ENCODE peak calls at places on chromosomes 4 and X, in nine cellular contexts. J, B, G, P, C, E, N, O and K are unnamed samples.

GRCh38 chr4:76850010-76850441 is 47.9 kb downstream of the SOWAHB start:
- DNase-seq in N (peak; percentile 76), G (peak; percentile 62), C (no peak), E (peak; percentile 96), O (no peak), P (no peak), J (no peak), B (no peak), K (no peak)

GRCh38 chr4:95129708-95130343 is 372.1 kb downstream of the BMPR1B start:
- DNase-seq in C (no peak), B (no peak), J (peak; percentile 10), G (no peak), E (peak; percentile 99), P (peak; percentile 16), O (peak; percentile 31), N (peak; percentile 93), K (peak; percentile 50)

GRCh38 chr4:19403786-19404185 is 847.9 kb upstream of the SLIT2 start:
- DNase-seq in N (no peak), C (no peak), E (no peak), G (no peak), O (no peak), B (no peak), P (no peak), J (no peak), K (no peak)

GRCh38 chrX:41322821-41323603 is 10.9 kb upstream of the DDX3X start:
- DNase-seq in C (no peak), P (no peak), O (no peak), J (no peak), E (no peak), G (no peak), N (no peak), B (no peak), K (no peak)

GRCh38 chr4:52996261-52997131 is 134.4 kb downstream of the RASL11B start:
- DNase-seq in G (no peak), N (peak; percentile 89), B (peak; percentile 41), J (no peak), O (peak; percentile 48), E (peak; percentile 67), P (no peak), C (peak; percentile 87), K (no peak)

GRCh38 chrX:115233497-115234219 is at the start of gene LRCH2:
- DNase-seq in G (no peak), J (no peak), B (peak; percentile 66), C (peak; percentile 43), O (peak; percentile 27), E (peak; percentile 41), P (peak; percentile 12), N (peak; percentile 47), K (no peak)

GRCh38 chr4:165443276-165443675 is 64.5 kb downstream of the CPE start:
- DNase-seq in B (no peak), O (no peak), P (no peak), E (no peak), N (no peak), C (no peak), J (no peak), G (peak; percentile 21), K (no peak)

GRCh38 chr4:74117024-74117534 is 18.1 kb upstream of the CXCL2 start:
- DNase-seq in N (peak; percentile 99), B (peak; percentile 18), G (peak; percentile 40), P (no peak), C (no peak), J (no peak), E (peak; percentile 98), O (peak; percentile 76), K (no peak)

GRCh38 chr4:25030283-25031076 is at the start of gene LGI2:
- DNase-seq in C (peak; percentile 65), N (no peak), B (peak; percentile 62), J (no peak), E (no peak), O (peak; percentile 58), G (no peak), P (peak; percentile 30), K (no peak)

GRCh38 chr4:123785515-123785914 is 388.9 kb downstream of the SPRY1 start:
- DNase-seq in G (no peak), E (peak; percentile 96), B (peak; percentile 36), O (peak; percentile 63), J (no peak), N (peak; percentile 10), C (peak; percentile 46), P (peak; percentile 43), K (no peak)

GRCh38 chr4:156505341-156505955 is 466.2 kb downstream of the PDGFC start:
- DNase-seq in J (peak; percentile 5), B (no peak), E (no peak), N (no peak), G (no peak), O (no peak), P (no peak), C (peak; percentile 17), K (no peak)

GRCh38 chr4:123256901-123257300 is 139.7 kb upstream of the SPRY1 start:
- DNase-seq in P (no peak), C (no peak), O (no peak), G (no peak), B (no peak), N (peak; percentile 49), E (no peak), J (no peak), K (no peak)

GRCh38 chr4:41120297-41121217 is 93.8 kb downstream of the APBB2 start:
- DNase-seq in N (peak; percentile 78), J (no peak), C (peak; percentile 83), B (peak; percentile 90), G (no peak), O (peak; percentile 32), P (peak; percentile 43), E (peak; percentile 59), K (no peak)

GRCh38 chrX:153411255-153411987 is at the start of gene ZFP92:
- DNase-seq in J (peak; percentile 64), C (no peak), O (peak; percentile 45), N (peak; percentile 1), E (no peak), G (no peak), B (peak; percentile 57), P (no peak), K (no peak)

DNA sequence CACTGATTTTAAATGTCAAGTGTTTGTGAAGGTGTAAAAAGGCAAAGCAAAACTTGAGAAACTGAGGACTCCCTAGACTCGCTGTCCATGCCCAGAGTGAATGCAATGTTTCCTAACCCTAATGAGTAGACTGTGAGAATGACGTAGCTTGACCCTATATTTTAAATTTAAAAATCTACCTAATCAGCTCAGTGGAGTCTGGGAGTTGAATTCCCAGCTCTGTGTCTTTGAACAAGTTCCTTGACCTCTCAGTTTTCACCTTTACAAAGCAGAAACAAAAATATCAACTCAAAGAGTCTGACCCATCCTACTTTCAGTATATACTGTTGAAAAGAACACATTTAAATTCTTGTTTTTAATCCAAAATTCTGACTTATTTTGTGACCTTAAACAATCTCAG is 2.3 kb downstream of the FGA start:
- DNase-seq in G (no peak), E (no peak), B (no peak), J (no peak), N (no peak), P (no peak), C (no peak), O (no peak), K (no peak)
- TF ChIP-seq POLR2A in G (peak; percentile 35), E (no peak), B (no peak), J (no peak), N (no peak), P (no peak), C (no peak), O (no peak), K (no peak)

DNA sequence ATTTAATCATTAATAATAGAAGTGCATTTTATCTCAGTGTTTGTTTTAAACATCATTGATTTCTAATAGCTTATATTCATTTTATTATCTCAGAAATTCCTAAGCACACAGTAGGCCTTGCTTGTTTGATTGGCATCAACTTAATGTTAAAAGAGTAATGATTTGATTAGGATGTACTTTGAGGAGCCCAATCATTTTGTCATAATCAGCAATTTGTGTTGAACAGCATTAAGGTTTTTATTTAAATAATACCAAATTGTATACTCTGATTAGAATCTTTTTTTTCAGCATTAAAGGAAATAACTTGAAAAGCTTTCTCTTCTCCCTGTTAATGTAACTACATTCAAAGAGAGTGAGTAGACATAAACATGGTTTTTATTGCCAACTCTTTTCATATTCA is 2262.0 kb upstream of the TENM3 start:
- DNase-seq in B (no peak), P (no peak), N (no peak), J (no peak), E (no peak), O (no peak), G (no peak), C (no peak), K (no peak)
- TF ChIP-seq POLR2A in B (no peak), P (no peak), N (no peak), J (no peak), E (no peak), O (no peak), G (no peak), C (no peak), K (no peak)

DNA sequence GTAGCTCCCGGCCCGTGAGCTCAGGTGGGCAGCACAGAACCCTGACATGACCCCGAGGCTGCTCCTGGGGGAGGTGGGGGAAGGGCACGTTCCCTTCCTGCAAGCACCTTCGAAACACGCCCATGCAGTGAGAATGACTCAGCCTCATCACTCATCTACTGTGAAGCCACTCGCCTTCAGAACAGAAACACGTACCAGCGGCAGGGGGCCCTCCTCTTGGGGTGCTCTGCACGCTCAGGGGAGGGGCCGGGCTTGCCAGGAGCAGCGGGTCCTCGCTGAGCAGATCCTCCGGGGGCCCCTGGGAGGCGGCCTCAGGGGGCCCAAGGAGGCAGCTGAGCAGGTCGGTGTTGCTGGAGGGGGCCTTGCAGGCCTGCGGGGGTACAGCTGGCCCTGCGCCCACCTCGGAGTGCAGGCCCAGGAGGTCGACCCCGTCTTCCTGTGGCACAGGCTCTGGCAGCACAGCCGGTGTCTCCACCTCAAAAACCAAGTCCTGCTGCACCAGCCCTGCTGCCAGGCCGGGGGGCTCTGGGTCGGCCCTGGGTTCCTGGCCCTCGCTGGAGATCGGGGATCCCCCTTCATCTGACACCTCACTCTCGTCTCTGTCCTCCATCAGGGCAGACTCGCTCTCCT is 40.9 kb upstream of the CPLX1 start:
- DNase-seq in E (no peak), P (no peak), G (no peak), N (no peak), B (no peak), C (no peak), O (no peak), J (peak; percentile 63), K (no peak)
- TF ChIP-seq POLR2A in E (no peak), P (no peak), G (no peak), N (no peak), B (no peak), C (no peak), O (no peak), J (no peak), K (no peak)

GRCh38 chr4:151407018-151407417 is 2.0 kb upstream of the FHIP1A start:
- DNase-seq in O (no peak), G (no peak), J (no peak), P (no peak), C (no peak), N (no peak), B (no peak), E (no peak), K (no peak)

GRCh38 chr4:151408630-151409469 is at the start of gene FHIP1A:
- DNase-seq in E (peak; percentile 53), N (peak; percentile 77), O (peak; percentile 69), G (peak; percentile 86), B (peak; percentile 85), J (peak; percentile 62), C (peak; percentile 87), P (peak; percentile 30), K (peak; percentile 39)

GRCh38 chr4:151407466-151408379 is 1.3 kb upstream of the FHIP1A start:
- DNase-seq in J (no peak), P (no peak), E (no peak), O (no peak), N (no peak), G (no peak), C (peak; percentile 17), B (peak; percentile 41), K (no peak)

GRCh38 chr4:151408380-151408629 is 671 bp upstream of the FHIP1A start:
- DNase-seq in P (no peak), E (no peak), G (no peak), C (no peak), N (no peak), B (no peak), J (no peak), O (no peak), K (no peak)

GRCh38 chr4:151409470-151410313 is 716 bp downstream of the FHIP1A start:
- DNase-seq in O (no peak), P (no peak), C (peak; percentile 23), E (no peak), B (peak; percentile 53), G (peak; percentile 79), N (no peak), J (no peak), K (no peak)
- TF ChIP-seq POLR2A in O (no peak), P (no peak), C (no peak), E (no peak), B (no peak), G (peak; percentile 42), N (no peak), J (no peak), K (no peak)